ENCODE peak calls at places on chromosome 17, in ten cellular contexts. F, X, L, P, R, C, I, A, H and U are unnamed samples.

GRCh38 chr17:42670199-42670924 is 6.4 kb downstream of the PLEKHH3 start:
- DNase-seq in F (no peak), X (no peak), L (peak; percentile 20), P (peak; percentile 37), R (no peak), C (no peak), I (no peak), A (peak; percentile 63), H (no peak), U (no peak)

GRCh38 chr17:998111-998510 is 1.2 kb downstream of the TIMM22 start:
- DNase-seq in F (no peak), X (no peak), L (no peak), P (no peak), R (no peak), C (no peak), I (no peak), A (peak; percentile 1), H (no peak), U (no peak)

GRCh38 chr17:16342979-16343378 is 10.3 kb downstream of the CENPV start:
- DNase-seq in F (peak; percentile 56), X (no peak), L (no peak), P (no peak), R (no peak), C (no peak), I (no peak), A (no peak), H (no peak), U (peak; percentile 93)

GRCh38 chr17:360141-360705 is 7.6 kb upstream of the RPH3AL start:
- DNase-seq in F (no peak), X (no peak), L (no peak), P (no peak), R (no peak), C (no peak), I (no peak), A (peak; percentile 18), H (no peak), U (no peak)

GRCh38 chr17:17849147-17849820 is 12.5 kb upstream of the SREBF1 start:
- DNase-seq in F (peak; percentile 83), X (no peak), L (peak; percentile 54), P (peak; percentile 67), R (peak; percentile 54), C (peak; percentile 67), I (peak; percentile 55), A (peak; percentile 77), H (no peak), U (peak; percentile 84)

GRCh38 chr17:38579934-38580333 is 25.8 kb downstream of the SRCIN1 start:
- DNase-seq in F (no peak), X (no peak), L (no peak), P (peak; percentile 66), R (no peak), C (no peak), I (no peak), A (no peak), H (no peak), U (peak; percentile 81)

GRCh38 chr17:40329981-40330794 is 21.2 kb downstream of the RARA start:
- DNase-seq in F (peak; percentile 85), X (no peak), L (no peak), P (peak; percentile 84), R (no peak), C (no peak), I (peak; percentile 80), A (peak; percentile 85), H (no peak), U (peak; percentile 65)

GRCh38 chr17:78616946-78617345 is 39.8 kb upstream of the DNAH17 start:
- DNase-seq in F (no peak), X (no peak), L (no peak), P (no peak), R (no peak), C (no peak), I (no peak), A (no peak), H (no peak), U (no peak)

GRCh38 chr17:74646231-74646630 is 22.7 kb upstream of the CD300E start:
- DNase-seq in F (no peak), X (peak; percentile 54), L (no peak), P (no peak), R (no peak), C (no peak), I (no peak), A (no peak), H (no peak), U (no peak)

GRCh38 chr17:58666858-58667267 is 25.0 kb downstream of the TEX14 start:
- DNase-seq in F (peak; percentile 86), X (peak; percentile 81), L (peak; percentile 48), P (peak; percentile 84), R (peak; percentile 63), C (peak; percentile 20), I (peak; percentile 66), A (peak; percentile 82), H (no peak), U (peak; percentile 73)

GRCh38 chr17:42194133-42194899 is at the start of gene GHDC:
- DNase-seq in F (peak; percentile 94), X (peak; percentile 60), L (peak; percentile 83), P (peak; percentile 95), R (peak; percentile 87), C (peak; percentile 72), I (peak; percentile 80), A (peak; percentile 88), H (no peak), U (peak; percentile 75)

GRCh38 chr17:64580384-64581307 is 73.9 kb downstream of the CEP95 start:
- DNase-seq in F (no peak), X (no peak), L (no peak), P (no peak), R (no peak), C (no peak), I (no peak), A (no peak), H (no peak), U (no peak)

GRCh38 chr17:82983510-82984248 is 95.7 kb upstream of the METRNL start:
- DNase-seq in F (no peak), X (no peak), L (no peak), P (peak; percentile 7), R (no peak), C (no peak), I (no peak), A (no peak), H (no peak), U (no peak)

GRCh38 chr17:61455754-61456681 is 3.8 kb downstream of the TBX4 start:
- DNase-seq in F (peak; percentile 52), X (no peak), L (no peak), P (no peak), R (no peak), C (peak; percentile 10), I (no peak), A (no peak), H (no peak), U (no peak)
- H3K9me3 ChIP-seq in F (no peaks in the 10 kb centered on the region), X (no peaks in the 10 kb centered on the region), L (no peaks in the 10 kb centered on the region), P (no peaks in the 10 kb centered on the region), R (no peaks in the 10 kb centered on the region), C (no peaks in the 10 kb centered on the region), I (no peaks in the 10 kb centered on the region), A (no peaks in the 10 kb centered on the region), H (no peaks in the 10 kb centered on the region), U (no peaks in the 10 kb centered on the region)

DNA sequence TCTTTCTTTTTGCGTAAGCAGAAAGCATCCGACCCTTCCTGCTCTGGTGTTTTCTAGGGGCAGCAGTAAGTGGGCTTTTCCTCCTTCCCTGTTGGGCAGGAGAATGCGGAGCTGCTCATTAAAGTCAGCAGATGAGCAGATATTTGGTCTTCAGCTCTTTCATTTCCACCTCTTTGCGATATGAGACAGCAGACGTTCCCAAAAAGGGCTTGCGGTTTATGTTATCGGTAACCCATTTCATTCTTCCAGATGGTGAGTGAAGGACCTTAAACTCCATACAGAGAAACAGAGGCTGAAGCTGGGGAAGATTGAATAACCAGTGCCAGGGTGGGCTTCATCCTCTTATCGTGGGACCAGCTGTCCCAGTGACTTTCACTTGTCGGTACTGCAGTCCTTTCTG is 40.7 kb downstream of the KSR1 start:
- DNase-seq in F (no peak), X (no peak), L (no peak), P (no peak), R (no peak), C (no peak), I (no peak), A (no peak), H (no peak), U (no peak)
- H3K4me3 ChIP-seq in F (no peak overlapping the region), X (no peak overlapping the region), L (no peak overlapping the region), P (no peak overlapping the region), R (no peak overlapping the region), C (no peak overlapping the region), I (no peak overlapping the region), A (no peak overlapping the region), H (no peak overlapping the region), U (no peak overlapping the region)

GRCh38 chr17:7830616-7831015 is 3.4 kb upstream of the KDM6B start:
- DNase-seq in F (peak; percentile 57), X (no peak), L (no peak), P (no peak), R (no peak), C (no peak), I (no peak), A (no peak), H (no peak), U (no peak)
- H3K27me3 ChIP-seq in F (no peaks in the 10 kb centered on the region), X (no peaks in the 10 kb centered on the region), L (no peaks in the 10 kb centered on the region), P (no peaks in the 10 kb centered on the region), R (peaks cover 18% of the 10 kb centered on the region), C (no peaks in the 10 kb centered on the region), I (no peaks in the 10 kb centered on the region), A (no peaks in the 10 kb centered on the region), H (peaks cover 4% of the 10 kb centered on the region), U (peaks cover 2% of the 10 kb centered on the region)

GRCh38 chr17:77182773-77183172 is 42.0 kb downstream of the SEC14L1 start:
- DNase-seq in F (no peak), X (no peak), L (no peak), P (no peak), R (no peak), C (no peak), I (no peak), A (no peak), H (no peak), U (no peak)
- H3K9me3 ChIP-seq in F (no peaks in the 10 kb centered on the region), X (no peaks in the 10 kb centered on the region), L (no peaks in the 10 kb centered on the region), P (no peaks in the 10 kb centered on the region), R (no peaks in the 10 kb centered on the region), C (no peaks in the 10 kb centered on the region), I (no peaks in the 10 kb centered on the region), A (no peaks in the 10 kb centered on the region), H (no peaks in the 10 kb centered on the region), U (no peaks in the 10 kb centered on the region)